ENCODE peak calls at places on chromosomes 7 and 10, in ten cellular contexts. E is naive thymus-derived CD4-positive, alpha-beta T cell; D is body of pancreas; Z is BE2C; K is colonic mucosa; Q is endodermal cell; J is fibroblast of lung; S is HCT116; P is lower lobe of right lung; B is heart right ventricle. R is an unnamed sample. For H3K4me1 and H3K9me3, the result is how much of the 10 kb centered on the place peaks cover.

GRCh38 chr10:3502606-3503005 is 282.4 kb downstream of the KLF6 start:
- DNase-seq in S (no peak), D (no peak), E (no peak), B (no peak), J (no peak), Z (no peak), Q (no peak), K (no peak), P (no peak), R (no peak)

GRCh38 chr7:77455334-77455733 is 39.2 kb upstream of the GSAP start:
- DNase-seq in B (peak), Z (no peak), P (no peak), K (peak), Q (no peak), E (no peak), S (no peak), D (peak), J (peak), R (peak)

GRCh38 chr10:18254086-18254485 is 113.9 kb downstream of the CACNB2 start:
- DNase-seq in J (peak), Q (no peak), B (no peak), Z (no peak), K (no peak), D (no peak), S (no peak), P (no peak), E (no peak), R (no peak)

GRCh38 chr7:93442478-93443224 is 131.9 kb downstream of the CALCR start:
- DNase-seq in B (no peak), K (peak), D (peak), P (no peak), Q (peak), J (peak), E (peak), S (peak), Z (peak), R (no peak)

GRCh38 chr7:107946451-107946850 is 55.5 kb downstream of the DLD start:
- DNase-seq in B (no peak), Q (no peak), Z (no peak), E (no peak), J (peak), D (no peak), K (no peak), S (no peak), P (no peak), R (no peak)

GRCh38 chr7:142280263-142280662 is 22.4 kb upstream of the PRSS58 start:
- DNase-seq in P (no peak), S (no peak), E (no peak), K (no peak), D (no peak), Q (no peak), Z (no peak), J (no peak), B (no peak), R (no peak)

GRCh38 chr7:50970092-50970491 is 187.4 kb upstream of the GRB10 start:
- DNase-seq in E (no peak), B (no peak), J (no peak), Z (no peak), D (peak), Q (no peak), S (no peak), P (no peak), K (no peak), R (no peak)

GRCh38 chr7:100680589-100681271 is 7.2 kb downstream of the GNB2 start:
- DNase-seq in K (no peak), J (no peak), S (no peak), B (no peak), P (peak), E (no peak), Z (no peak), Q (no peak), D (no peak), R (peak)

GRCh38 chr7:1567893-1568292 is 1.9 kb downstream of the PSMG3 start:
- DNase-seq in Q (no peak), J (peak), B (no peak), D (no peak), P (no peak), S (no peak), K (no peak), E (no peak), Z (peak), R (no peak)

GRCh38 chr10:43265799-43266721 is 805 bp downstream of the RASGEF1A start:
- DNase-seq in S (no peak), Q (peak), E (no peak), K (peak), J (no peak), P (peak), B (no peak), Z (no peak), D (peak), R (no peak)

GRCh38 chr7:88226886-88227516 is 7.2 kb upstream of the SRI start:
- DNase-seq in D (peak), E (no peak), B (no peak), Z (no peak), P (peak), J (peak), Q (no peak), K (peak), S (peak), R (no peak)

GRCh38 chr10:74887614-74888284 is 61.3 kb downstream of the KAT6B start:
- DNase-seq in D (no peak), B (no peak), Z (no peak), K (no peak), E (no peak), Q (no peak), J (no peak), P (no peak), S (no peak), R (no peak)

GRCh38 chr10:74891048-74891447 is 64.6 kb downstream of the KAT6B start:
- DNase-seq in P (no peak), B (peak), D (peak), J (no peak), Q (no peak), K (no peak), E (no peak), Z (no peak), S (no peak), R (no peak)

GRCh38 chr10:74888947-74889661 is 62.7 kb downstream of the KAT6B start:
- DNase-seq in Z (peak), J (no peak), Q (peak), B (no peak), P (no peak), S (peak), E (no peak), K (no peak), D (peak), R (no peak)

GRCh38 chr10:74890460-74890859 is 64.1 kb downstream of the KAT6B start:
- DNase-seq in S (no peak), Z (no peak), D (no peak), J (no peak), Q (no peak), K (no peak), P (no peak), E (no peak), B (no peak), R (no peak)

DNA sequence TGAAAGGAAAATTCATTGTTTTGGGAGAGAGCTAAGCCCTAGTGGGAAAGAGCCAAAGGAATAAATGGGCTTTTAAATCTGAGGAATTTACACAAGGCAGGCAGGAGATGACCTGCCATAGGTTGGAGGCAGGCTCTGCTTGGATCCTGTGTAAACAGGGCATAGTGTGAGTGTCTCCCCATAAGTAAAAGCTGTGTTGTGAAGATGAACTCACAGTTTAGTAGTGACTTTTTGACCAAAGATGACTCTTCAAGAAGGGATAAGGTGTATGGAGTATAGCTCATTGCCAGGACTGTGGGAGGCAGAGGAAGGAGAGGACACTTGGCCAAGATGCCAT is 63.2 kb downstream of the KAT6B start:
- DNase-seq in D (no peak), S (no peak), Q (no peak), J (no peak), E (no peak), B (no peak), K (no peak), Z (no peak), P (no peak), R (no peak)
- H3K4me1 ChIP-seq in D (under half), S (under half), Q (under half), J (under half), E (under half), B (under half), K (under half), Z (under half), P (under half), R (half or more)

GRCh38 chr10:92114201-92114600 is 176.7 kb downstream of the CPEB3 start:
- DNase-seq in B (no peak), J (no peak), K (no peak), E (no peak), S (no peak), D (no peak), P (no peak), Z (no peak), Q (no peak), R (no peak)
- H3K9me3 ChIP-seq in B (under half), J (under half), K (under half), E (under half), S (under half), D (under half), P (under half), Z (under half), Q (under half), R (under half)

GRCh38 chr7:102424129-102424551 is 9.2 kb upstream of the ORAI2 start:
- DNase-seq in E (no peak), Z (no peak), J (no peak), Q (peak), D (no peak), S (no peak), B (no peak), K (no peak), P (no peak), R (no peak)
- H3K4me1 ChIP-seq in E (half or more), Z (under half), J (under half), Q (under half), D (under half), S (under half), B (under half), K (under half), P (under half), R (under half)

GRCh38 chr7:158009886-158010285 is 577.7 kb downstream of the PTPRN2 start:
- DNase-seq in K (no peak), Z (no peak), B (no peak), J (no peak), Q (no peak), D (no peak), E (no peak), P (no peak), S (no peak), R (no peak)

GRCh38 chr7:158008267-158008666 is 579.4 kb downstream of the PTPRN2 start:
- DNase-seq in J (no peak), P (no peak), S (no peak), D (no peak), Z (no peak), B (no peak), E (no peak), Q (no peak), K (no peak), R (no peak)

GRCh38 chr7:158013085-158013668 is 574.4 kb downstream of the PTPRN2 start:
- DNase-seq in E (no peak), B (no peak), D (no peak), J (no peak), P (no peak), S (no peak), Q (no peak), Z (no peak), K (no peak), R (no peak)

GRCh38 chr7:158011941-158012340 is 575.7 kb downstream of the PTPRN2 start:
- DNase-seq in P (no peak), D (no peak), Q (no peak), K (no peak), B (no peak), Z (no peak), S (no peak), J (no peak), E (no peak), R (no peak)

DNA sequence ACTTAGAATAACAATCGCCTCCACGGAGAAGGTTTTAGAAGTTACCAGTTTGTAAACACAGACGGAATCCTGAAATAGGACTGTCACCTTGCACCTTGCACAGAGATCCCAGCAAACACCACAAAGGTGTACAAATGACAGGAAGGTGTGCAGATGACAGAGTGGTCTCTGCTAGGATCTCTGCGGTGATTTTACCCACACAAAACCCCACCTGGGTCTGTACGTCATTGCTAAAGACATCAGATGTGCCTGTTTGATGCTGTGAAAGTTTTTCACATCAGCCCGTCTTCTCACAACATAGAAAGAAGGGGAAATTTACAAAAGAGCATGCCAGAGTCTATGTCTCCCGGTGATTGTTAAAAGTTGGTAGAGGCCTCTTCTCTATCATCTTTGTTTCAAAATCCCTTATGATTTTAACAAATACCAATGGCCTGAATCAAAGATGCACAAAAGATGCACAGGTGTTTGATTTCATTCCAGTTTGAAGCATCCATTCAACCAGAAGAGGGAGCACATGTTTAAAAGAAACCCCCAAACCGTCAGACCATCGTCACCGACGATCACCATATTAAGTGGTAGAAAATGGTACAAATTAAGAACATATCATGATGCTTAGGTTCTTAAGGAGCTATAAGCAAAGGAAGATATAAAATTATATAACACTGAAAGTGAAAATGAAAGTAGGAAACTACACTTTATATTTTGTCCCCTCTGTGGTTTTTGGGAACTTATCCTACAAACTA is 576.5 kb downstream of the PTPRN2 start:
- DNase-seq in E (no peak), J (no peak), Q (no peak), Z (no peak), B (no peak), S (no peak), P (no peak), D (no peak), K (no peak), R (no peak)
- H3K9me3 ChIP-seq in E (under half), J (under half), Q (half or more), Z (under half), B (under half), S (under half), P (under half), D (under half), K (under half), R (under half)

GRCh38 chr7:27765856-27766255 is 25.9 kb downstream of the TAX1BP1 start:
- DNase-seq in Q (no peak), K (no peak), D (no peak), E (no peak), B (no peak), J (peak), Z (no peak), S (no peak), P (no peak), R (no peak)
- H3K4me1 ChIP-seq in Q (under half), K (under half), D (under half), E (under half), B (under half), J (under half), Z (under half), S (under half), P (under half), R (under half)

DNA sequence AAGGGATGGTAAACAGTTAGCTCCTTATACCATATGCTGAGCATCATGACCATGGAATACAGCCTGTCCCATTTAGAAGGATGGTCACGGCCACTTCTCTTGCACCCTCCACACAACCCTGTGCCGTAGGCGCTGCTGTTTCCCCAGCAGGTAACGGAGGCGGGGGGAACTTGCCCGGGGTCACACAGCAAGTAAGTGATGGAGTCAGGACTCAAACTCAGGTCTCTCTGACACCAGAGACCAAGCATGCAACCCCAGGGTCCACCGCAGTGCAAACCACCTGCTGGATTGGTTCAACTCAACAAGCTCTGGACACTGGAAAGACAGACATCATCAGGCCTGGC is 71.6 kb downstream of the ZRANB1 start:
- DNase-seq in D (no peak), P (no peak), E (no peak), J (no peak), Q (no peak), B (no peak), Z (no peak), S (no peak), K (no peak), R (peak)
- H3K9me3 ChIP-seq in D (under half), P (under half), E (under half), J (under half), Q (under half), B (under half), Z (under half), S (under half), K (under half), R (under half)

GRCh38 chr7:27141138-27141537 is 2.3 kb downstream of the HOXA5 start:
- DNase-seq in Q (no peak), B (no peak), J (no peak), S (no peak), D (no peak), E (no peak), Z (no peak), K (peak), P (no peak), R (no peak)

GRCh38 chr7:27138987-27139334 is 4.5 kb downstream of the HOXA5 start:
- DNase-seq in Q (no peak), S (no peak), P (no peak), E (no peak), B (no peak), D (no peak), Z (no peak), K (no peak), J (no peak), R (no peak)

GRCh38 chr7:27137603-27138410 is 5.7 kb downstream of the HOXA5 start:
- DNase-seq in E (no peak), S (no peak), K (peak), Z (no peak), Q (no peak), B (no peak), J (no peak), P (no peak), D (no peak), R (no peak)

GRCh38 chr7:27140108-27140842 is 3.2 kb downstream of the HOXA5 start:
- DNase-seq in K (peak), Q (no peak), J (no peak), E (no peak), P (no peak), Z (no peak), B (no peak), S (no peak), D (no peak), R (no peak)

DNA sequence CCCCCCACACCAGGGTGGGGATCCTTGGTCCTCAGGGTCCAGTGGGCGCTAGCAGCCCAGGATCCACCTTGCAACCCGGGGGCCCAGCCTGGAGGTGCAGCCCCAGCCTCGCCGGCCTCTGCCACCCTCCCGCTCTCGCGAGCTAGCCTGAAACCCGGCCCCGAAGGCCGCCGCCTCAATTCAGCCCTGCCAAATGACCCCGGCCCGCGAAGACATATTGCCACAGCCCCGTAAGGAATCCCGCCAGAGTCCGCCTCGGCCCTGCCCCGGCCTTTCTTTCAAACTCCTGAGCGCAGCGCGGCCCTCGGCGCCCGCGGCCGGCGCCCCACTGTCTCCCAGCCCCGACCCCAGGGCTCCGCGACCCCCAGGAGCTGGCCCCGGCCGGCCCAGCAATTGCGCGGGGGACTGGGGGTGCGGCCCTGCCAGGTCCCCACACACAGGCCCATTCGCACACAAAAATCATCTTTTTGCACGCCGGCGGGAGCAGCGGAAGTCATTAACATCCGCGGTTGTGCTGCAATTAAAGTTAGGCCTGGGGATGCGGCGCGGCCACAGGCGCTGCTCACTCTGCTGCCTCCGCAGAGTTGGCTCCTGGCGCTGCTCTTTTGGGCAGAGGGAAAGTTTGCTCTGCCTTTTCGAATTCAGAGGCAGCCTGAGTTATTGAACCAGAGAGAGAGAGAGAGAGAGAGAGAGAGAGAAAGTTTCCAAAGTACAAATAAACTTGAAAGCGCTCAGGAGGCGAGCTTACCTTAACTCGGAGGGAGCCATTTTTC is 4.0 kb downstream of the HOXA5 start:
- DNase-seq in B (no peak), J (no peak), Q (peak), E (no peak), D (no peak), Z (peak), K (peak), P (no peak), S (no peak), R (no peak)
- H3K4me1 ChIP-seq in B (under half), J (under half), Q (under half), E (under half), D (under half), Z (under half), K (under half), P (under half), S (under half), R (under half)

DNA sequence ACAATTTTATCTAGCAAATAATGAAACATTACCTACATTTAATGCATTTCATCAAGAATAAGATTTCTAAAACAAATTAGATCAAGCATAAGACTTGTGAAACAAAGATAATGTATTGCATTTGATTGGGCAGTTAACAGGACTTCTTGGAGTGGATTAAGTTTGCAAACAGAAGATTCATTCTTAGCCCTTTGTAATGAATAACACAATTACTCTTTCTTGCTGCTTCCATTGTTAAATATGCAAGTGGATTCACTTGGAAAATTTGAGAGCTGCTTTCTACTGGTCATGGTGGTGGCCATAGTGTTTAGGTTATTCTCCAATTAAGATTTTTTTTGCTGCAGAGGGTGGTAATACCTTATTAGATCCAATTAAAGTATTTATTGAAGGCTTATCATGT is 6.0 kb downstream of the PPP1R9A start:
- DNase-seq in K (no peak), S (no peak), P (no peak), Z (no peak), B (no peak), Q (no peak), D (no peak), J (no peak), E (no peak), R (no peak)
- H3K9me3 ChIP-seq in K (under half), S (under half), P (under half), Z (under half), B (under half), Q (under half), D (under half), J (under half), E (under half), R (under half)

DNA sequence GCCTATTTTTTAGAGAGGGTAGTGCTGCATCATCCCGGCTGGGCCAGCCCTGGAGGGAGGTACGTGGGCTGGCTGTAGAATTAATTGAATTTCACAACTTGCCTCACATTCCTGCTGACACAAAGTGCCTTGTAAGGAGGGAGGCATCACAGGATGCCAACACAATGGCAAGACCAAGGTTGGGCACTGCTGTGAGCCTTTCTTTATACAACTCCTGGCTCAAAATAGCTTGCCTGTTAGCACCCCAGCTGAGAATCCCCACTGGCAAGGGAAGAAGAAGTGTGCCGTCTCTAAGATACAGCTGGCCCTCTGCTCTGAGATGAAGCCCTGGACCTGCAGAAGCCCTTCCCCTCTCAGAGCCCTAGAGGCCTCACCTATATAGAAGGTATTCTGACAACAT is 873.9 kb downstream of the GRID1 start:
- DNase-seq in D (no peak), B (no peak), K (no peak), E (no peak), J (no peak), S (no peak), Z (no peak), Q (peak), P (no peak), R (no peak)
- H3K4me1 ChIP-seq in D (under half), B (under half), K (under half), E (under half), J (under half), S (under half), Z (under half), Q (under half), P (under half), R (under half)

GRCh38 chr7:149544028-149544427 is 46.4 kb upstream of the ZNF746 start:
- DNase-seq in K (no peak), S (no peak), P (no peak), Z (no peak), B (no peak), J (no peak), E (no peak), D (no peak), Q (no peak), R (no peak)
- H3K9me3 ChIP-seq in K (under half), S (under half), P (under half), Z (under half), B (under half), J (under half), E (under half), D (under half), Q (under half), R (under half)

R was measured in left ventricle myocardium inferior.